ENCODE peak calls at places on chromosome 21, in five cellular contexts. One of them, this sample, is unnamed.

GRCh38 chr21:38798481-38798882 is 7.2 kb upstream of the ETS2 start:
- DNase-seq in MCF 10A: peak
- DNase-seq in cardiac muscle cell: peak
- DNase-seq in upper lobe of left lung: no peak
- DNase-seq in brain microvascular endothelial cell: peak
- DNase-seq in this sample: peak

GRCh38 chr21:25898671-25899070 is 163.9 kb downstream of the GABPA start:
- DNase-seq in cardiac muscle cell: no peak
- DNase-seq in brain microvascular endothelial cell: peak
- DNase-seq in MCF 10A: no peak
- DNase-seq in upper lobe of left lung: no peak
- DNase-seq in this sample: no peak

GRCh38 chr21:39153373-39153772 is 29.9 kb downstream of the PSMG1 start:
- DNase-seq in MCF 10A: peak
- DNase-seq in upper lobe of left lung: no peak
- DNase-seq in brain microvascular endothelial cell: no peak
- DNase-seq in cardiac muscle cell: peak
- DNase-seq in this sample: no peak

GRCh38 chr21:18759751-18760161 is 356.2 kb upstream of the TMPRSS15 start:
- DNase-seq in cardiac muscle cell: no peak
- DNase-seq in brain microvascular endothelial cell: no peak
- DNase-seq in upper lobe of left lung: peak
- DNase-seq in MCF 10A: no peak
- DNase-seq in this sample: no peak

GRCh38 chr21:41294548-41295231 is 21.9 kb upstream of the FAM3B start:
- DNase-seq in MCF 10A: no peak
- DNase-seq in upper lobe of left lung: no peak
- DNase-seq in brain microvascular endothelial cell: no peak
- DNase-seq in cardiac muscle cell: no peak
- DNase-seq in this sample: no peak

GRCh38 chr21:17775431-17776126 is 43.6 kb downstream of the C21orf91 start:
- DNase-seq in cardiac muscle cell: no peak
- DNase-seq in brain microvascular endothelial cell: no peak
- DNase-seq in upper lobe of left lung: peak
- DNase-seq in MCF 10A: no peak
- DNase-seq in this sample: peak

GRCh38 chr21:15221799-15222386 is 157.1 kb upstream of the NRIP1 start:
- DNase-seq in cardiac muscle cell: peak
- DNase-seq in brain microvascular endothelial cell: peak
- DNase-seq in MCF 10A: peak
- DNase-seq in upper lobe of left lung: no peak
- DNase-seq in this sample: no peak

GRCh38 chr21:15468368-15468767 is 261.4 kb upstream of the USP25 start:
- DNase-seq in MCF 10A: no peak
- DNase-seq in brain microvascular endothelial cell: no peak
- DNase-seq in upper lobe of left lung: no peak
- DNase-seq in cardiac muscle cell: peak
- DNase-seq in this sample: no peak

GRCh38 chr21:15520811-15521643 is 208.8 kb upstream of the USP25 start:
- DNase-seq in brain microvascular endothelial cell: no peak
- DNase-seq in upper lobe of left lung: peak
- DNase-seq in MCF 10A: no peak
- DNase-seq in cardiac muscle cell: no peak
- DNase-seq in this sample: no peak

GRCh38 chr21:29501451-29501850 is 202.7 kb downstream of the BACH1 start:
- DNase-seq in brain microvascular endothelial cell: peak
- DNase-seq in cardiac muscle cell: no peak
- DNase-seq in MCF 10A: no peak
- DNase-seq in upper lobe of left lung: no peak
- DNase-seq in this sample: no peak

GRCh38 chr21:40120944-40121575 is 253.8 kb downstream of the PCP4 start:
- DNase-seq in brain microvascular endothelial cell: no peak
- DNase-seq in upper lobe of left lung: no peak
- DNase-seq in MCF 10A: peak
- DNase-seq in cardiac muscle cell: peak
- DNase-seq in this sample: no peak

GRCh38 chr21:25879203-25879602 is 144.4 kb downstream of the GABPA start:
- DNase-seq in MCF 10A: no peak
- DNase-seq in brain microvascular endothelial cell: no peak
- DNase-seq in cardiac muscle cell: no peak
- DNase-seq in upper lobe of left lung: no peak
- DNase-seq in this sample: no peak

GRCh38 chr21:42779431-42779861 is 99.9 kb downstream of the WDR4 start:
- DNase-seq in cardiac muscle cell: no peak
- DNase-seq in MCF 10A: no peak
- DNase-seq in upper lobe of left lung: no peak
- DNase-seq in brain microvascular endothelial cell: no peak
- DNase-seq in this sample: no peak

GRCh38 chr21:39313042-39313456 is 383 bp downstream of the BRWD1 start:
- DNase-seq in cardiac muscle cell: peak
- DNase-seq in MCF 10A: no peak
- DNase-seq in upper lobe of left lung: peak
- DNase-seq in brain microvascular endothelial cell: peak
- DNase-seq in this sample: peak

GRCh38 chr21:45309541-45310381 is 22.1 kb upstream of the POFUT2 start:
- DNase-seq in upper lobe of left lung: peak
- DNase-seq in cardiac muscle cell: no peak
- DNase-seq in MCF 10A: no peak
- DNase-seq in brain microvascular endothelial cell: no peak
- DNase-seq in this sample: no peak
- TF ChIP-seq CTCF in upper lobe of left lung: no peak
- TF ChIP-seq CTCF in cardiac muscle cell: no peak
- TF ChIP-seq CTCF in MCF 10A: no peak
- TF ChIP-seq CTCF in brain microvascular endothelial cell: no peak
- TF ChIP-seq CTCF in this sample: no peak

GRCh38 chr21:44757731-44758130 is 43.9 kb downstream of the UBE2G2 start:
- DNase-seq in brain microvascular endothelial cell: no peak
- DNase-seq in MCF 10A: no peak
- DNase-seq in upper lobe of left lung: no peak
- DNase-seq in cardiac muscle cell: no peak
- DNase-seq in this sample: no peak

GRCh38 chr21:44756416-44757185 is 45.0 kb downstream of the UBE2G2 start:
- DNase-seq in MCF 10A: no peak
- DNase-seq in cardiac muscle cell: no peak
- DNase-seq in upper lobe of left lung: no peak
- DNase-seq in brain microvascular endothelial cell: no peak
- DNase-seq in this sample: no peak

GRCh38 chr21:44752701-44753235 is 41.4 kb upstream of the TSPEAR start:
- DNase-seq in upper lobe of left lung: no peak
- DNase-seq in MCF 10A: peak
- DNase-seq in brain microvascular endothelial cell: no peak
- DNase-seq in cardiac muscle cell: no peak
- DNase-seq in this sample: no peak

GRCh38 chr21:44753357-44753756 is 42.0 kb upstream of the TSPEAR start:
- DNase-seq in upper lobe of left lung: peak
- DNase-seq in cardiac muscle cell: no peak
- DNase-seq in brain microvascular endothelial cell: no peak
- DNase-seq in MCF 10A: no peak
- DNase-seq in this sample: no peak

DNA sequence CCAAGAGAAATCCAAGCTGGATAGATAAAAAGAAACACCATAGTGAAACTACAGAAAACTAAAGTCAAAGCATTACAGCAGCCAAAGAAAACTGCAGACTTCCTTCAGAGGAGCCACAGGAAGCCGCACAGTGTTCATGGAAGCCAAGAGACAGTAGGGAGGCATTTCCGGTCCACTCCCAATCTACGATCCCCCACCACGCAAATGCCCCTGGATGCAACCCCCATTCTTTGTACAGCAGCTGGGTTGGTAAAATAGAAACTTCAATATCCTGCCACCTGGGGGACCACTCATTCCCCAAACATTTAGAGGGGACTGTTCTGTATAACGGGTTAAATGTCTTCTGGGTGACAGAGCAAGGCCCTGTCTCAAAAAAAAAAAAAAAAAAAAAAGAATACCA is 43.9 kb upstream of the TSPEAR start:
- DNase-seq in brain microvascular endothelial cell: peak
- DNase-seq in MCF 10A: peak
- DNase-seq in cardiac muscle cell: no peak
- DNase-seq in upper lobe of left lung: no peak
- DNase-seq in this sample: no peak
- TF ChIP-seq CTCF in brain microvascular endothelial cell: no peak
- TF ChIP-seq CTCF in MCF 10A: peak
- TF ChIP-seq CTCF in cardiac muscle cell: peak
- TF ChIP-seq CTCF in upper lobe of left lung: no peak
- TF ChIP-seq CTCF in this sample: no peak

GRCh38 chr21:34801519-34802132 is 132.8 kb downstream of the CLIC6 start:
- DNase-seq in brain microvascular endothelial cell: no peak
- DNase-seq in cardiac muscle cell: no peak
- DNase-seq in MCF 10A: peak
- DNase-seq in upper lobe of left lung: no peak
- DNase-seq in this sample: peak
- TF ChIP-seq CTCF in brain microvascular endothelial cell: peak
- TF ChIP-seq CTCF in cardiac muscle cell: peak
- TF ChIP-seq CTCF in MCF 10A: peak
- TF ChIP-seq CTCF in upper lobe of left lung: no peak
- TF ChIP-seq CTCF in this sample: peak

GRCh38 chr21:26909972-26910371 is 56.9 kb downstream of the ADAMTS5 start:
- DNase-seq in cardiac muscle cell: peak
- DNase-seq in upper lobe of left lung: no peak
- DNase-seq in MCF 10A: peak
- DNase-seq in brain microvascular endothelial cell: peak
- DNase-seq in this sample: no peak
- TF ChIP-seq CTCF in cardiac muscle cell: peak
- TF ChIP-seq CTCF in upper lobe of left lung: no peak
- TF ChIP-seq CTCF in MCF 10A: no peak
- TF ChIP-seq CTCF in brain microvascular endothelial cell: peak
- TF ChIP-seq CTCF in this sample: no peak

DNA sequence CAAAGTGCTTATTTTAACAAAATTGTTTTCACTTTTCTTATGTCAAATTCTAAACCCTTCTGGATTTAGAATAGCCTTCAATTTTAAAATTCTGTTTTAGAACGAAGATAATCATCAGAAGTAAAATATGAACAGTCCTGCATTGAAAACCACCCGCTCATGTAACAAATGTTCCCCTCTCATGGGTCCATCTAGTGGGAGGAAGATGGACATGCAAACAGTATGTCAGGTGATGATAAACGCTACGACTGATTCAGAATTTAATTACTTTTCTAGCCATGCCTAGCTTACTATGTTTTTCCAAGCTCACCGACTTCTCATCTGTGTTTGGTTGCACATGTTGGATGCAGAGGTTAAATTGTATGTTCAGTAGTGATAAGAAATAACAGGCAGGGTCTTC is 23.5 kb downstream of the SOD1 start:
- DNase-seq in brain microvascular endothelial cell: no peak
- DNase-seq in upper lobe of left lung: no peak
- DNase-seq in cardiac muscle cell: no peak
- DNase-seq in MCF 10A: no peak
- DNase-seq in this sample: no peak
- TF ChIP-seq CTCF in brain microvascular endothelial cell: peak
- TF ChIP-seq CTCF in upper lobe of left lung: no peak
- TF ChIP-seq CTCF in cardiac muscle cell: peak
- TF ChIP-seq CTCF in MCF 10A: no peak
- TF ChIP-seq CTCF in this sample: no peak

DNA sequence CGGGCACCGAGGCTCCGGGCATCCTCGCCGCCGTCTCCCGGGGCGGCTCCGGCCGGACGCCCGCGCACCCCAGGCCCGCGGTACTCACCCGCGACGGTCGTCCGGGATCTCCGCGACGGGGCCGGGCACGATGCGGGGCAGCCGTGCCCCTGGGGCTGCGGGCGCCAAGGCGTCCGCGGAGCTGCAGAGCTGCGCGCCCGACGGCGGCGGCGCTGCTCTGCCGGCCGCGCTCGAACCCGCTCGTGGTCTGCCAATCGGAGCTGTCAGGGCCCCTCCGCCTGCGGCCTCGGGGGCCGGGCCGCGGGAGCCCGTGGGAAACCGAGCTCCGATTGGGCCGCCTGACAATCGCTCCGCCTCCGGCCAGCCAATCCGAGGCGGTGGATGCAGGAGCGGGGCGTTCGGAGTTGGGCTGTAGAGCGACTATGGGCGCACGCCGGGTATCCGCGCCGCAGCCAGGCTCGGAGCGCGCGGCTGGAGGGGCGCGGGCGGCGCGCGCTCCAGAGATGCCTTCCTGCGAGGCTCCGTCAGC is 100.6 kb upstream of the SOD1 start:
- DNase-seq in upper lobe of left lung: peak
- DNase-seq in cardiac muscle cell: peak
- DNase-seq in MCF 10A: peak
- DNase-seq in brain microvascular endothelial cell: peak
- DNase-seq in this sample: peak
- TF ChIP-seq CTCF in upper lobe of left lung: no peak
- TF ChIP-seq CTCF in cardiac muscle cell: peak
- TF ChIP-seq CTCF in MCF 10A: peak
- TF ChIP-seq CTCF in brain microvascular endothelial cell: no peak
- TF ChIP-seq CTCF in this sample: peak

GRCh38 chr21:34582506-34583150 is 32.3 kb downstream of the RCAN1 start:
- DNase-seq in upper lobe of left lung: no peak
- DNase-seq in brain microvascular endothelial cell: peak
- DNase-seq in MCF 10A: peak
- DNase-seq in cardiac muscle cell: peak
- DNase-seq in this sample: peak
- TF ChIP-seq CTCF in upper lobe of left lung: peak
- TF ChIP-seq CTCF in brain microvascular endothelial cell: peak
- TF ChIP-seq CTCF in MCF 10A: peak
- TF ChIP-seq CTCF in cardiac muscle cell: peak
- TF ChIP-seq CTCF in this sample: no peak

GRCh38 chr21:31612889-31613785 is 46.4 kb upstream of the SOD1 start:
- DNase-seq in brain microvascular endothelial cell: peak
- DNase-seq in upper lobe of left lung: peak
- DNase-seq in cardiac muscle cell: no peak
- DNase-seq in MCF 10A: no peak
- DNase-seq in this sample: no peak
- TF ChIP-seq CTCF in brain microvascular endothelial cell: no peak
- TF ChIP-seq CTCF in upper lobe of left lung: no peak
- TF ChIP-seq CTCF in cardiac muscle cell: no peak
- TF ChIP-seq CTCF in MCF 10A: no peak
- TF ChIP-seq CTCF in this sample: no peak

GRCh38 chr21:37073417-37074194 is 552 bp downstream of the TTC3 start:
- DNase-seq in cardiac muscle cell: peak
- DNase-seq in upper lobe of left lung: peak
- DNase-seq in MCF 10A: peak
- DNase-seq in brain microvascular endothelial cell: peak
- DNase-seq in this sample: peak
- TF ChIP-seq CTCF in cardiac muscle cell: peak
- TF ChIP-seq CTCF in upper lobe of left lung: no peak
- TF ChIP-seq CTCF in MCF 10A: no peak
- TF ChIP-seq CTCF in brain microvascular endothelial cell: no peak
- TF ChIP-seq CTCF in this sample: no peak

GRCh38 chr21:31550070-31550469 is 109.4 kb upstream of the SOD1 start:
- DNase-seq in cardiac muscle cell: no peak
- DNase-seq in MCF 10A: no peak
- DNase-seq in upper lobe of left lung: no peak
- DNase-seq in brain microvascular endothelial cell: no peak
- DNase-seq in this sample: no peak
- TF ChIP-seq CTCF in cardiac muscle cell: no peak
- TF ChIP-seq CTCF in MCF 10A: no peak
- TF ChIP-seq CTCF in upper lobe of left lung: no peak
- TF ChIP-seq CTCF in brain microvascular endothelial cell: no peak
- TF ChIP-seq CTCF in this sample: no peak